ENCODE peak calls at places on chromosome 11, in six cellular contexts. Z is CD8-positive, alpha-beta T cell; P is IMR-90; T is HCT116; S is gastrocnemius medialis; F is body of pancreas. D is an unnamed sample.

GRCh38 chr11:77596626-77597025 is 6.9 kb downstream of the AQP11 start:
- DNase-seq in Z (no peak), P (peak; percentile 84), T (no peak), S (no peak), F (no peak), D (no peak)

GRCh38 chr11:135027461-135027860 is 615.4 kb upstream of the B3GAT1 start:
- DNase-seq in Z (no peak), P (peak; percentile 31), T (no peak), S (no peak), F (peak; percentile 34), D (no peak)

GRCh38 chr11:116513894-116514293 is 258.9 kb downstream of the BUD13 start:
- DNase-seq in Z (no peak), P (peak; percentile 28), T (peak; percentile 46), S (no peak), F (peak; percentile 48), D (no peak)

GRCh38 chr11:106974831-106975230 is 43.4 kb downstream of the GUCY1A2 start:
- DNase-seq in Z (no peak), P (no peak), T (no peak), S (no peak), F (no peak), D (no peak)

GRCh38 chr11:135074397-135074998 is 662.5 kb upstream of the B3GAT1 start:
- DNase-seq in Z (no peak), P (no peak), T (no peak), S (no peak), F (no peak), D (no peak)

GRCh38 chr11:13109616-13110015 is 100.5 kb downstream of the RASSF10 start:
- DNase-seq in Z (no peak), P (no peak), T (no peak), S (no peak), F (no peak), D (no peak)

GRCh38 chr11:34999453-34999852 is 83.0 kb downstream of the PDHX start:
- DNase-seq in Z (no peak), P (no peak), T (no peak), S (no peak), F (no peak), D (no peak)

GRCh38 chr11:96341237-96342130 is 1.5 kb downstream of the MAML2 start:
- DNase-seq in Z (peak; percentile 67), P (peak; percentile 56), T (no peak), S (no peak), F (peak; percentile 33), D (no peak)

GRCh38 chr11:60927061-60927592 is 2.9 kb downstream of the TMEM132A start:
- DNase-seq in Z (no peak), P (no peak), T (no peak), S (no peak), F (no peak), D (no peak)

GRCh38 chr11:55503449-55503848 is 50.8 kb upstream of the OR4C15 start:
- DNase-seq in Z (no peak), P (no peak), T (no peak), S (no peak), F (no peak), D (no peak)

GRCh38 chr11:304915-305833 is 2.4 kb upstream of the IFITM2 start:
- DNase-seq in Z (peak; percentile 67), P (peak; percentile 79), T (no peak), S (no peak), F (peak; percentile 71), D (peak; percentile 58)

GRCh38 chr11:133930767-133931448 is 25.9 kb downstream of the IGSF9B start:
- DNase-seq in Z (no peak), P (no peak), T (no peak), S (no peak), F (no peak), D (no peak)
- TF ChIP-seq CTCF in Z (no peak), P (peak; percentile 15), T (peak; percentile 58), S (peak; percentile 27), F (no peak), D (no peak)

DNA sequence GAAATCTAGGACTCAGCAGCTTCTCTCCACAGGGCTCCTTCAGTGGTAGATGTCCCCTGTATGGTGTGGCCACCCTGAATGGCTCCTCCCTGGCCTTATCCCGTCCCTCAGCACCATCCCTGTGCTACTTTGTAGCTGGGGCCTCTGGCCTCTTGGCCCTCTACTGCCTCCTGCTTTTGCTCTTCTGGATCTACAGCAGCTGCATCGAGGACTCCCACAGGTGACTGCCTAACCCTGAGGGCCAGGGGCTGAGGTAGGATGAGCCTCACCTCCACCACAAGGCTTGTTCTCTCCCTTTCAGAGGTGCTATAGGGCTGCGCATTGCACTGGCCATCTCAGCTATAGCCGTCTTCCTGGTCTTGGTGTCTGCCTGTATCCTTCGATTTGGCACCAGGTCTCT is 1.8 kb downstream of the TMEM179B start:
- DNase-seq in Z (no peak), P (no peak), T (no peak), S (no peak), F (no peak), D (no peak)
- TF ChIP-seq CTCF in Z (no peak), P (no peak), T (peak; percentile 38), S (no peak), F (no peak), D (no peak)

GRCh38 chr11:1918436-1919315 is 827 bp upstream of the TNNT3 start:
- DNase-seq in Z (no peak), P (no peak), T (no peak), S (no peak), F (no peak), D (no peak)
- TF ChIP-seq CTCF in Z (no peak), P (no peak), T (no peak), S (peak; percentile 12), F (peak; percentile 21), D (no peak)

DNA sequence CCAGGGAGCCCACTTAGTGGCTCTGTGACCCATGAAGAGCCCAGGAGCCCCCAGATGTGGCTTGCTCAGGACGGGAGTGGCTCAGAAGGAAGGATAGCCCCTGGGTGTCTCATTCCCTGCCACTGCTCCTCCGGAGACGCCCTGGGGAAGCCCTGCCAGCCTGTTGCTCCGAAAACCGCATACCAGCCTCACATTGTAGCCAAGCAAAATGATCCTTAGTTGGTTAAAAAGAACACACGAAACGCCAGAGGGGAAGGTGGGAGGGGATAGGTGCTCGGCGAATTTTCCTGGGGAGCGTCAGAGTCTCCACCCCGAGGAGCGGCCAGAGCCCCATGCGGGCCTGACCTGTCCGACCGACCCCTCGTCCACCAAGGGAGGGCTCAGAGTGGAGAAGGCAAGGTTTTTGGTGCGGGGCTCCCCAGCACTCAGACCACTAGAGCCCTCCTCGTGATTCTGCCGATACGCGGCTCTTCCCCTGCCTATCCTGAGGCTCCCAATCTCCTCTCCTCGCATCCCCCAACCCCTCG is 39.5 kb downstream of the DIXDC1 start:
- DNase-seq in Z (no peak), P (no peak), T (no peak), S (no peak), F (no peak), D (no peak)
- TF ChIP-seq CTCF in Z (no peak), P (no peak), T (no peak), S (no peak), F (no peak), D (no peak)

GRCh38 chr11:9200471-9200870 is 64.7 kb downstream of the DENND5A start:
- DNase-seq in Z (no peak), P (no peak), T (no peak), S (no peak), F (no peak), D (no peak)

GRCh38 chr11:9205596-9205995 is 59.6 kb downstream of the DENND5A start:
- DNase-seq in Z (no peak), P (no peak), T (no peak), S (no peak), F (no peak), D (no peak)

GRCh38 chr11:9201372-9202162 is 63.6 kb downstream of the DENND5A start:
- DNase-seq in Z (no peak), P (no peak), T (no peak), S (no peak), F (no peak), D (no peak)

GRCh38 chr11:9206496-9206895 is 58.7 kb downstream of the DENND5A start:
- DNase-seq in Z (no peak), P (peak; percentile 78), T (no peak), S (no peak), F (no peak), D (no peak)

DNA sequence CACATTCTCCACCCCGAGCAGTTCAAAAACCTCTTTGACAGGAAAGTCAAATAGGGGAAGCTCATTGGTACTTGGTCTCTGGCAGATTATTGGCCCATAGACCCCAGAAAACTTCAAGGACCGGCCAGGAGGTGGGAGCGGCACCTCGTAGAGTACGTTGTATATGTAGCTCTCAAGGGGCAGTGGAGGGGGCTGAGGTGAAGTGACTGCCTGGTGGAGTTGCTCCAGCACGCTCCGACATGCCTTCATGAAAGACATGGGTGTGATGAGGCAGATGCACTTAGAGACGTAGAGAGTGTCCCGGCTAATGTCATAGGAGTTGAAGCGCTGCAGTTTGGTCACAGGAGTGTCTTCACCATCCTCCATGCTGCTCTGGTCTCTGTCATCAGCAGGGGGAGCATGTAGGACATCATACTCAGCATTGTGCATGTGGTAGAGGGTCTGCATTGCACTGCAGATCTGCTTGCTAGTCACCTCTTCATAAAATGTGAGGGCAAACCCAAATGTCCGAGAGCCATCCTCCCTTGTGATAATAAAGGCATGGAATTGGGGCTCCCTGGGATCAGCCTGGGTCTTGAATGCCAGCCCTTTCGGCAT is 61.3 kb downstream of the DENND5A start:
- DNase-seq in Z (peak; percentile 16), P (no peak), T (no peak), S (no peak), F (no peak), D (no peak)
- TF ChIP-seq CTCF in Z (no peak), P (peak; percentile 14), T (no peak), S (no peak), F (no peak), D (peak; percentile 40)

DNA sequence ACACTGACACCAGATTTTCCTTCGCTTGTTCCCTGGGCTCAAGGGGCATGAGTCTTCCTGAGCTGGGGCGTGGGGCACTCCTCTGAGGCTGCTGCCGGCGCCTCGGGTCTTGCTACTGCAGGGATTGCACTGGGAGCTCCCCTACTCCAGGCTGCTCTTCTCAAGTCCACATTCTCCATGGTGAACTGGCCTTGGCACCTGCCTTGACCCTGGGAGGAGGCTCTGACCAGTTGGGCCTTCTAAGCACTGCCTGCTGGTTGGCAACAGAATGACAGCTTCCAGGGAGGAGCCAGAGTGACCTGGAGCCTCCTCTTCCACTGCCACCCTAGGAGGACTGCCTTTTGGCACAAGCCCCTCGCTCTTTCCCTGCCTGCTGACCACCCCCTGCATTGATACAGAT is 9.5 kb downstream of the FREY1 start:
- DNase-seq in Z (no peak), P (no peak), T (no peak), S (no peak), F (no peak), D (no peak)
- TF ChIP-seq CTCF in Z (no peak), P (no peak), T (no peak), S (no peak), F (no peak), D (no peak)